ENCODE peak calls at places on chromosomes 11 and 22, in six cellular contexts. One of them, this sample, is unnamed.

GRCh38 chr11:46979358-46979757 is 42.8 kb downstream of the CSTPP1 start:
- DNase-seq in GM12865: no peak
- DNase-seq in midbrain: no peak
- DNase-seq in NCI-H510A treated with DMSO at 0.1 percent for 48 hours: no peak
- DNase-seq in stimulated activated CD4-positive, alpha-beta T cell treated with anti-CD3 and anti-CD28 coated beads, Interleukin-15, amount 100 ng/mL, for 24 hours: no peak
- DNase-seq in stimulated activated CD8-positive, alpha-beta memory T cell treated with anti-CD3 and anti-CD28 coated beads, Interleukin-7, amount 100 ng/mL, for 48 hours: no peak
- DNase-seq in this sample: no peak

GRCh38 chr11:10302744-10303557 is 1.9 kb upstream of the ADM start:
- DNase-seq in midbrain: peak; percentile 69
- DNase-seq in GM12865: peak; percentile 73
- DNase-seq in stimulated activated CD4-positive, alpha-beta T cell treated with anti-CD3 and anti-CD28 coated beads, Interleukin-15, amount 100 ng/mL, for 24 hours: peak; percentile 67
- DNase-seq in stimulated activated CD8-positive, alpha-beta memory T cell treated with anti-CD3 and anti-CD28 coated beads, Interleukin-7, amount 100 ng/mL, for 48 hours: no peak
- DNase-seq in NCI-H510A treated with DMSO at 0.1 percent for 48 hours: peak; percentile 14
- DNase-seq in this sample: peak; percentile 80

GRCh38 chr22:50016308-50016987 is 3.9 kb upstream of the IL17REL start:
- DNase-seq in stimulated activated CD4-positive, alpha-beta T cell treated with anti-CD3 and anti-CD28 coated beads, Interleukin-15, amount 100 ng/mL, for 24 hours: no peak
- DNase-seq in NCI-H510A treated with DMSO at 0.1 percent for 48 hours: no peak
- DNase-seq in stimulated activated CD8-positive, alpha-beta memory T cell treated with anti-CD3 and anti-CD28 coated beads, Interleukin-7, amount 100 ng/mL, for 48 hours: no peak
- DNase-seq in GM12865: no peak
- DNase-seq in midbrain: no peak
- DNase-seq in this sample: no peak

GRCh38 chr22:47275479-47276218 is 513.2 kb downstream of the TBC1D22A start:
- DNase-seq in GM12865: no peak
- DNase-seq in stimulated activated CD8-positive, alpha-beta memory T cell treated with anti-CD3 and anti-CD28 coated beads, Interleukin-7, amount 100 ng/mL, for 48 hours: no peak
- DNase-seq in stimulated activated CD4-positive, alpha-beta T cell treated with anti-CD3 and anti-CD28 coated beads, Interleukin-15, amount 100 ng/mL, for 24 hours: no peak
- DNase-seq in NCI-H510A treated with DMSO at 0.1 percent for 48 hours: peak; percentile 51
- DNase-seq in midbrain: no peak
- DNase-seq in this sample: no peak

GRCh38 chr11:65869643-65870306 is 2.8 kb downstream of the EFEMP2 start:
- DNase-seq in midbrain: no peak
- DNase-seq in GM12865: no peak
- DNase-seq in stimulated activated CD8-positive, alpha-beta memory T cell treated with anti-CD3 and anti-CD28 coated beads, Interleukin-7, amount 100 ng/mL, for 48 hours: no peak
- DNase-seq in NCI-H510A treated with DMSO at 0.1 percent for 48 hours: no peak
- DNase-seq in stimulated activated CD4-positive, alpha-beta T cell treated with anti-CD3 and anti-CD28 coated beads, Interleukin-15, amount 100 ng/mL, for 24 hours: no peak
- DNase-seq in this sample: no peak

GRCh38 chr11:79393362-79394043 is 47.3 kb downstream of the TENM4 start:
- DNase-seq in GM12865: no peak
- DNase-seq in NCI-H510A treated with DMSO at 0.1 percent for 48 hours: no peak
- DNase-seq in stimulated activated CD4-positive, alpha-beta T cell treated with anti-CD3 and anti-CD28 coated beads, Interleukin-15, amount 100 ng/mL, for 24 hours: no peak
- DNase-seq in stimulated activated CD8-positive, alpha-beta memory T cell treated with anti-CD3 and anti-CD28 coated beads, Interleukin-7, amount 100 ng/mL, for 48 hours: no peak
- DNase-seq in midbrain: no peak
- DNase-seq in this sample: peak; percentile 30

GRCh38 chr11:116910378-116910777 is 73.0 kb upstream of the APOA1 start:
- DNase-seq in GM12865: no peak
- DNase-seq in stimulated activated CD4-positive, alpha-beta T cell treated with anti-CD3 and anti-CD28 coated beads, Interleukin-15, amount 100 ng/mL, for 24 hours: no peak
- DNase-seq in midbrain: no peak
- DNase-seq in NCI-H510A treated with DMSO at 0.1 percent for 48 hours: no peak
- DNase-seq in stimulated activated CD8-positive, alpha-beta memory T cell treated with anti-CD3 and anti-CD28 coated beads, Interleukin-7, amount 100 ng/mL, for 48 hours: no peak
- DNase-seq in this sample: no peak

GRCh38 chr11:98300777-98301176 is 720.0 kb upstream of the CNTN5 start:
- DNase-seq in midbrain: no peak
- DNase-seq in stimulated activated CD8-positive, alpha-beta memory T cell treated with anti-CD3 and anti-CD28 coated beads, Interleukin-7, amount 100 ng/mL, for 48 hours: no peak
- DNase-seq in NCI-H510A treated with DMSO at 0.1 percent for 48 hours: no peak
- DNase-seq in GM12865: no peak
- DNase-seq in stimulated activated CD4-positive, alpha-beta T cell treated with anti-CD3 and anti-CD28 coated beads, Interleukin-15, amount 100 ng/mL, for 24 hours: no peak
- DNase-seq in this sample: no peak

GRCh38 chr11:58744988-58745704 is 13.4 kb upstream of the GLYAT start:
- DNase-seq in midbrain: no peak
- DNase-seq in stimulated activated CD8-positive, alpha-beta memory T cell treated with anti-CD3 and anti-CD28 coated beads, Interleukin-7, amount 100 ng/mL, for 48 hours: no peak
- DNase-seq in stimulated activated CD4-positive, alpha-beta T cell treated with anti-CD3 and anti-CD28 coated beads, Interleukin-15, amount 100 ng/mL, for 24 hours: no peak
- DNase-seq in NCI-H510A treated with DMSO at 0.1 percent for 48 hours: no peak
- DNase-seq in GM12865: no peak
- DNase-seq in this sample: no peak

GRCh38 chr11:121914508-121914907 is 201.5 kb downstream of the BLID start:
- DNase-seq in GM12865: no peak
- DNase-seq in midbrain: no peak
- DNase-seq in stimulated activated CD4-positive, alpha-beta T cell treated with anti-CD3 and anti-CD28 coated beads, Interleukin-15, amount 100 ng/mL, for 24 hours: no peak
- DNase-seq in NCI-H510A treated with DMSO at 0.1 percent for 48 hours: no peak
- DNase-seq in stimulated activated CD8-positive, alpha-beta memory T cell treated with anti-CD3 and anti-CD28 coated beads, Interleukin-7, amount 100 ng/mL, for 48 hours: no peak
- DNase-seq in this sample: no peak

GRCh38 chr22:47676685-47677084 is 914.2 kb downstream of the TBC1D22A start:
- DNase-seq in midbrain: no peak
- DNase-seq in stimulated activated CD8-positive, alpha-beta memory T cell treated with anti-CD3 and anti-CD28 coated beads, Interleukin-7, amount 100 ng/mL, for 48 hours: no peak
- DNase-seq in NCI-H510A treated with DMSO at 0.1 percent for 48 hours: no peak
- DNase-seq in stimulated activated CD4-positive, alpha-beta T cell treated with anti-CD3 and anti-CD28 coated beads, Interleukin-15, amount 100 ng/mL, for 24 hours: no peak
- DNase-seq in GM12865: no peak
- DNase-seq in this sample: no peak

GRCh38 chr11:62439785-62440602 is 21.2 kb downstream of the SCGB1A1 start:
- DNase-seq in GM12865: no peak
- DNase-seq in NCI-H510A treated with DMSO at 0.1 percent for 48 hours: no peak
- DNase-seq in stimulated activated CD8-positive, alpha-beta memory T cell treated with anti-CD3 and anti-CD28 coated beads, Interleukin-7, amount 100 ng/mL, for 48 hours: no peak
- DNase-seq in stimulated activated CD4-positive, alpha-beta T cell treated with anti-CD3 and anti-CD28 coated beads, Interleukin-15, amount 100 ng/mL, for 24 hours: no peak
- DNase-seq in midbrain: no peak
- DNase-seq in this sample: no peak

GRCh38 chr11:12066056-12066798 is 44.2 kb upstream of the MICAL2 start:
- DNase-seq in midbrain: no peak
- DNase-seq in stimulated activated CD4-positive, alpha-beta T cell treated with anti-CD3 and anti-CD28 coated beads, Interleukin-15, amount 100 ng/mL, for 24 hours: no peak
- DNase-seq in NCI-H510A treated with DMSO at 0.1 percent for 48 hours: no peak
- DNase-seq in GM12865: no peak
- DNase-seq in stimulated activated CD8-positive, alpha-beta memory T cell treated with anti-CD3 and anti-CD28 coated beads, Interleukin-7, amount 100 ng/mL, for 48 hours: no peak
- DNase-seq in this sample: peak; percentile 32

GRCh38 chr22:25942989-25943411 is 201.0 kb downstream of the MYO18B start:
- DNase-seq in stimulated activated CD8-positive, alpha-beta memory T cell treated with anti-CD3 and anti-CD28 coated beads, Interleukin-7, amount 100 ng/mL, for 48 hours: no peak
- DNase-seq in stimulated activated CD4-positive, alpha-beta T cell treated with anti-CD3 and anti-CD28 coated beads, Interleukin-15, amount 100 ng/mL, for 24 hours: no peak
- DNase-seq in midbrain: peak; percentile 42
- DNase-seq in NCI-H510A treated with DMSO at 0.1 percent for 48 hours: peak; percentile 74
- DNase-seq in GM12865: no peak
- DNase-seq in this sample: peak; percentile 95

GRCh38 chr22:39028281-39028680 is 7.4 kb downstream of the APOBEC3D start:
- DNase-seq in GM12865: no peak
- DNase-seq in stimulated activated CD8-positive, alpha-beta memory T cell treated with anti-CD3 and anti-CD28 coated beads, Interleukin-7, amount 100 ng/mL, for 48 hours: no peak
- DNase-seq in NCI-H510A treated with DMSO at 0.1 percent for 48 hours: no peak
- DNase-seq in midbrain: no peak
- DNase-seq in stimulated activated CD4-positive, alpha-beta T cell treated with anti-CD3 and anti-CD28 coated beads, Interleukin-15, amount 100 ng/mL, for 24 hours: no peak
- DNase-seq in this sample: no peak

GRCh38 chr11:30349885-30350284 is 27.0 kb downstream of the ARL14EP start:
- DNase-seq in GM12865: no peak
- DNase-seq in midbrain: no peak
- DNase-seq in stimulated activated CD8-positive, alpha-beta memory T cell treated with anti-CD3 and anti-CD28 coated beads, Interleukin-7, amount 100 ng/mL, for 48 hours: no peak
- DNase-seq in NCI-H510A treated with DMSO at 0.1 percent for 48 hours: no peak
- DNase-seq in stimulated activated CD4-positive, alpha-beta T cell treated with anti-CD3 and anti-CD28 coated beads, Interleukin-15, amount 100 ng/mL, for 24 hours: no peak
- DNase-seq in this sample: no peak

This sample was measured in NCI-H146.